ENCODE peak calls at places on chromosomes 2 and 18, in eight cellular contexts. One of them, this sample, is unnamed.

GRCh38 chr2:26173596-26174482 is 951 bp downstream of the GAREM2 start:
- DNase-seq in CD4-positive, CD25-positive, alpha-beta regulatory T cell: no peak
- DNase-seq in astrocyte of the spinal cord: no peak
- DNase-seq in sigmoid colon: peak; percentile 61
- DNase-seq in CD8-positive, alpha-beta T cell: no peak
- DNase-seq in GM23338: peak; percentile 56
- DNase-seq in A673: no peak
- DNase-seq in fibroblast of lung: no peak
- DNase-seq in this sample: no peak

GRCh38 chr2:224870341-224870740 is 154.2 kb upstream of the CCDC195 start:
- DNase-seq in CD4-positive, CD25-positive, alpha-beta regulatory T cell: no peak
- DNase-seq in astrocyte of the spinal cord: peak; percentile 24
- DNase-seq in sigmoid colon: no peak
- DNase-seq in CD8-positive, alpha-beta T cell: no peak
- DNase-seq in GM23338: no peak
- DNase-seq in A673: no peak
- DNase-seq in fibroblast of lung: peak; percentile 35
- DNase-seq in this sample: no peak

GRCh38 chr18:22342625-22343024 is 75.1 kb downstream of the CTAGE1 start:
- DNase-seq in CD4-positive, CD25-positive, alpha-beta regulatory T cell: no peak
- DNase-seq in astrocyte of the spinal cord: peak; percentile 89
- DNase-seq in sigmoid colon: no peak
- DNase-seq in CD8-positive, alpha-beta T cell: peak; percentile 67
- DNase-seq in GM23338: no peak
- DNase-seq in A673: peak; percentile 11
- DNase-seq in fibroblast of lung: peak; percentile 97
- DNase-seq in this sample: no peak

GRCh38 chr2:40244251-40245010 is 207.5 kb downstream of the SLC8A1 start:
- DNase-seq in CD4-positive, CD25-positive, alpha-beta regulatory T cell: peak; percentile 26
- DNase-seq in astrocyte of the spinal cord: peak; percentile 86
- DNase-seq in sigmoid colon: peak; percentile 77
- DNase-seq in CD8-positive, alpha-beta T cell: no peak
- DNase-seq in GM23338: peak; percentile 85
- DNase-seq in A673: peak; percentile 53
- DNase-seq in fibroblast of lung: peak; percentile 82
- DNase-seq in this sample: no peak

GRCh38 chr18:26549103-26549485 is 741 bp upstream of the KCTD1 start:
- DNase-seq in CD4-positive, CD25-positive, alpha-beta regulatory T cell: peak; percentile 16
- DNase-seq in astrocyte of the spinal cord: peak; percentile 54
- DNase-seq in sigmoid colon: peak; percentile 69
- DNase-seq in CD8-positive, alpha-beta T cell: no peak
- DNase-seq in GM23338: peak; percentile 63
- DNase-seq in A673: peak; percentile 18
- DNase-seq in fibroblast of lung: peak; percentile 65
- DNase-seq in this sample: no peak

GRCh38 chr18:47772374-47773248 is 157.8 kb downstream of the SMAD2 start:
- DNase-seq in CD4-positive, CD25-positive, alpha-beta regulatory T cell: peak; percentile 43
- DNase-seq in astrocyte of the spinal cord: peak; percentile 35
- DNase-seq in sigmoid colon: no peak
- DNase-seq in CD8-positive, alpha-beta T cell: peak; percentile 40
- DNase-seq in GM23338: peak; percentile 81
- DNase-seq in A673: peak; percentile 66
- DNase-seq in fibroblast of lung: peak; percentile 30
- DNase-seq in this sample: peak; percentile 25

GRCh38 chr2:189627789-189628188 is 33.5 kb upstream of the ASNSD1 start:
- DNase-seq in CD4-positive, CD25-positive, alpha-beta regulatory T cell: no peak
- DNase-seq in astrocyte of the spinal cord: no peak
- DNase-seq in sigmoid colon: no peak
- DNase-seq in CD8-positive, alpha-beta T cell: no peak
- DNase-seq in GM23338: no peak
- DNase-seq in A673: no peak
- DNase-seq in fibroblast of lung: no peak
- DNase-seq in this sample: no peak

GRCh38 chr2:204072443-204073324 is 136.1 kb downstream of the ICOS start:
- DNase-seq in CD4-positive, CD25-positive, alpha-beta regulatory T cell: peak; percentile 68
- DNase-seq in astrocyte of the spinal cord: no peak
- DNase-seq in sigmoid colon: no peak
- DNase-seq in CD8-positive, alpha-beta T cell: peak; percentile 33
- DNase-seq in GM23338: peak; percentile 84
- DNase-seq in A673: peak; percentile 63
- DNase-seq in fibroblast of lung: no peak
- DNase-seq in this sample: peak; percentile 34

GRCh38 chr18:25140962-25141308 is 211.0 kb downstream of the ZNF521 start:
- DNase-seq in CD4-positive, CD25-positive, alpha-beta regulatory T cell: no peak
- DNase-seq in astrocyte of the spinal cord: no peak
- DNase-seq in sigmoid colon: no peak
- DNase-seq in CD8-positive, alpha-beta T cell: no peak
- DNase-seq in GM23338: no peak
- DNase-seq in A673: no peak
- DNase-seq in fibroblast of lung: no peak
- DNase-seq in this sample: no peak

GRCh38 chr2:205139822-205140612 is 542.3 kb upstream of the NRP2 start:
- DNase-seq in CD4-positive, CD25-positive, alpha-beta regulatory T cell: no peak
- DNase-seq in astrocyte of the spinal cord: no peak
- DNase-seq in sigmoid colon: no peak
- DNase-seq in CD8-positive, alpha-beta T cell: no peak
- DNase-seq in GM23338: peak; percentile 85
- DNase-seq in A673: peak; percentile 33
- DNase-seq in fibroblast of lung: no peak
- DNase-seq in this sample: no peak

GRCh38 chr2:152558174-152559091 is 158.8 kb downstream of the PRPF40A start:
- DNase-seq in CD4-positive, CD25-positive, alpha-beta regulatory T cell: no peak
- DNase-seq in astrocyte of the spinal cord: peak; percentile 95
- DNase-seq in sigmoid colon: no peak
- DNase-seq in CD8-positive, alpha-beta T cell: no peak
- DNase-seq in GM23338: no peak
- DNase-seq in A673: no peak
- DNase-seq in fibroblast of lung: peak; percentile 97
- DNase-seq in this sample: peak; percentile 48

GRCh38 chr2:120290737-120291136 is 38.1 kb downstream of the RALB start:
- DNase-seq in CD4-positive, CD25-positive, alpha-beta regulatory T cell: no peak
- DNase-seq in astrocyte of the spinal cord: no peak
- DNase-seq in sigmoid colon: no peak
- DNase-seq in CD8-positive, alpha-beta T cell: no peak
- DNase-seq in GM23338: peak; percentile 37
- DNase-seq in A673: no peak
- DNase-seq in fibroblast of lung: peak; percentile 27
- DNase-seq in this sample: no peak

GRCh38 chr18:70491734-70492348 is 203.0 kb downstream of the SOCS6 start:
- DNase-seq in CD4-positive, CD25-positive, alpha-beta regulatory T cell: peak; percentile 41
- DNase-seq in astrocyte of the spinal cord: peak; percentile 40
- DNase-seq in sigmoid colon: no peak
- DNase-seq in CD8-positive, alpha-beta T cell: peak; percentile 24
- DNase-seq in GM23338: peak; percentile 77
- DNase-seq in A673: peak; percentile 66
- DNase-seq in fibroblast of lung: peak; percentile 19
- DNase-seq in this sample: peak; percentile 28

GRCh38 chr2:166882851-166883250 is 5.4 kb upstream of the XIRP2 start:
- DNase-seq in CD4-positive, CD25-positive, alpha-beta regulatory T cell: no peak
- DNase-seq in astrocyte of the spinal cord: no peak
- DNase-seq in sigmoid colon: no peak
- DNase-seq in CD8-positive, alpha-beta T cell: no peak
- DNase-seq in GM23338: no peak
- DNase-seq in A673: no peak
- DNase-seq in fibroblast of lung: no peak
- DNase-seq in this sample: no peak

GRCh38 chr2:180359522-180360282 is 352.6 kb upstream of the CWC22 start:
- DNase-seq in CD4-positive, CD25-positive, alpha-beta regulatory T cell: no peak
- DNase-seq in astrocyte of the spinal cord: no peak
- DNase-seq in sigmoid colon: no peak
- DNase-seq in CD8-positive, alpha-beta T cell: no peak
- DNase-seq in GM23338: peak; percentile 10
- DNase-seq in A673: peak; percentile 23
- DNase-seq in fibroblast of lung: no peak
- DNase-seq in this sample: peak; percentile 53

GRCh38 chr2:60432202-60432601 is 121.3 kb downstream of the BCL11A start:
- DNase-seq in CD4-positive, CD25-positive, alpha-beta regulatory T cell: no peak
- DNase-seq in astrocyte of the spinal cord: no peak
- DNase-seq in sigmoid colon: no peak
- DNase-seq in CD8-positive, alpha-beta T cell: no peak
- DNase-seq in GM23338: no peak
- DNase-seq in A673: no peak
- DNase-seq in fibroblast of lung: no peak
- DNase-seq in this sample: no peak

GRCh38 chr18:21489919-21490495 is 110.5 kb downstream of the ESCO1 start:
- DNase-seq in CD4-positive, CD25-positive, alpha-beta regulatory T cell: no peak
- DNase-seq in astrocyte of the spinal cord: no peak
- DNase-seq in sigmoid colon: no peak
- DNase-seq in CD8-positive, alpha-beta T cell: no peak
- DNase-seq in GM23338: no peak
- DNase-seq in A673: no peak
- DNase-seq in fibroblast of lung: no peak
- DNase-seq in this sample: no peak

GRCh38 chr18:76923485-76924085 is 101.2 kb downstream of the ZNF236 start:
- DNase-seq in CD4-positive, CD25-positive, alpha-beta regulatory T cell: no peak
- DNase-seq in astrocyte of the spinal cord: peak; percentile 22
- DNase-seq in sigmoid colon: no peak
- DNase-seq in CD8-positive, alpha-beta T cell: no peak
- DNase-seq in GM23338: peak; percentile 79
- DNase-seq in A673: peak; percentile 59
- DNase-seq in fibroblast of lung: peak; percentile 2
- DNase-seq in this sample: no peak

GRCh38 chr2:206084468-206084869 is 1.5 kb downstream of the INO80D start:
- DNase-seq in CD4-positive, CD25-positive, alpha-beta regulatory T cell: no peak
- DNase-seq in astrocyte of the spinal cord: peak; percentile 77
- DNase-seq in sigmoid colon: peak; percentile 91
- DNase-seq in CD8-positive, alpha-beta T cell: no peak
- DNase-seq in GM23338: peak; percentile 91
- DNase-seq in A673: peak; percentile 70
- DNase-seq in fibroblast of lung: peak; percentile 83
- DNase-seq in this sample: no peak

GRCh38 chr2:126971162-126971480 is 72.4 kb downstream of the TEX51 start:
- DNase-seq in CD4-positive, CD25-positive, alpha-beta regulatory T cell: no peak
- DNase-seq in astrocyte of the spinal cord: no peak
- DNase-seq in sigmoid colon: no peak
- DNase-seq in CD8-positive, alpha-beta T cell: no peak
- DNase-seq in GM23338: no peak
- DNase-seq in A673: no peak
- DNase-seq in fibroblast of lung: no peak
- DNase-seq in this sample: no peak
- H3K4me3 ChIP-seq in CD4-positive, CD25-positive, alpha-beta regulatory T cell: no peak overlapping the region
- H3K4me3 ChIP-seq in astrocyte of the spinal cord: no peak overlapping the region
- H3K4me3 ChIP-seq in sigmoid colon: no peak overlapping the region
- H3K4me3 ChIP-seq in CD8-positive, alpha-beta T cell: no peak overlapping the region
- H3K4me3 ChIP-seq in GM23338: no peak overlapping the region
- H3K4me3 ChIP-seq in A673: no peak overlapping the region
- H3K4me3 ChIP-seq in fibroblast of lung: no peak overlapping the region
- H3K4me3 ChIP-seq in this sample: no peak overlapping the region

GRCh38 chr2:164243315-164243714 is 378.0 kb downstream of the GRB14 start:
- DNase-seq in CD4-positive, CD25-positive, alpha-beta regulatory T cell: no peak
- DNase-seq in astrocyte of the spinal cord: no peak
- DNase-seq in sigmoid colon: no peak
- DNase-seq in CD8-positive, alpha-beta T cell: no peak
- DNase-seq in GM23338: no peak
- DNase-seq in A673: no peak
- DNase-seq in fibroblast of lung: no peak
- DNase-seq in this sample: no peak
- H3K4me3 ChIP-seq in CD4-positive, CD25-positive, alpha-beta regulatory T cell: no peak overlapping the region
- H3K4me3 ChIP-seq in astrocyte of the spinal cord: no peak overlapping the region
- H3K4me3 ChIP-seq in sigmoid colon: no peak overlapping the region
- H3K4me3 ChIP-seq in CD8-positive, alpha-beta T cell: no peak overlapping the region
- H3K4me3 ChIP-seq in GM23338: no peak overlapping the region
- H3K4me3 ChIP-seq in A673: no peak overlapping the region
- H3K4me3 ChIP-seq in fibroblast of lung: no peak overlapping the region
- H3K4me3 ChIP-seq in this sample: no peak overlapping the region

DNA sequence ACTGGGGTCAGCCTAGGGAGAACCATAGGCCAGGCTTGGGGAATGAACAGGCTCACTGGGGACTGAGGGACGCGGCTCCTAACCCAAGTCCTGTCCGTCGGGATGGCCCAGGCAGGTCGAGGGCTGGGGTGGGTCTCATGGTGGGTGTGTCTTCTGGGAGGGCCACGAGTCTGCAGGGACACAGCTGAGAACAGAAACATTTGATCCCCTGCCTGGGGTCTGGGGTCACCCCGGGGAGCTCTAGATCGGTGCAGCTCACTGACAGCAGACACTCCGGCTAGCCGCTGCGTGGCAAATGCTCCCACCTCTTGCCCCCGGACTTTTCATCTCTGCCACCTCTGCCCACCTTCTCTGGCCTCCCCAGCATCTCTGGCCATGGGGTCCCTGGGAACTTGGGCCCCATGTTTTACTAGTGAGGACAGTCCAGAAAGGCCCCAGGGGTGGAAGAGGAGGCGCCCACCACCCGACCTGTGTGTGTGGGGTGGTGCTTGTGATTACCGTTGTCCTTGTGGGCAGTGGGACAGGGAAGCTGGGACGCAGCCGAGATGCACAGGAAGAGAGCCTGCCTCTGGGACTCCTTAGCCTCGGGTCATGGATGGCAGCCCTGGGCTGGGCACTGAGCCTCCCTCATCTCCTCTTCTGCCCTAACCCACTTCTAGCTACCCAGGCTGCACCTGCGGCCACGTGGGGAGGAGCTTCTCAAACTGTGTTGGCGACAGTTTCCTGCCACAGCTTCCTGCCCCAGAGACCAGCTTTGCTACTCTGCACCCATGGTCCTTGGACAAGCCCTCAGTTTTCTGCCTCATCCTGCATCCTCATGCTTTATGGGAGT is 4.9 kb downstream of the ZAP70 start:
- DNase-seq in CD4-positive, CD25-positive, alpha-beta regulatory T cell: peak; percentile 89
- DNase-seq in astrocyte of the spinal cord: no peak
- DNase-seq in sigmoid colon: peak; percentile 55
- DNase-seq in CD8-positive, alpha-beta T cell: peak; percentile 80
- DNase-seq in GM23338: no peak
- DNase-seq in A673: no peak
- DNase-seq in fibroblast of lung: no peak
- DNase-seq in this sample: peak; percentile 95
- H3K4me3 ChIP-seq in CD4-positive, CD25-positive, alpha-beta regulatory T cell: peak overlapping the region; percentile 77
- H3K4me3 ChIP-seq in astrocyte of the spinal cord: no peak overlapping the region
- H3K4me3 ChIP-seq in sigmoid colon: no peak overlapping the region
- H3K4me3 ChIP-seq in CD8-positive, alpha-beta T cell: peak overlapping the region; percentile 91
- H3K4me3 ChIP-seq in GM23338: no peak overlapping the region
- H3K4me3 ChIP-seq in A673: no peak overlapping the region
- H3K4me3 ChIP-seq in fibroblast of lung: no peak overlapping the region
- H3K4me3 ChIP-seq in this sample: peak overlapping the region; percentile 99

GRCh38 chr2:207252416-207252815 is 86.7 kb upstream of the KLF7 start:
- DNase-seq in CD4-positive, CD25-positive, alpha-beta regulatory T cell: no peak
- DNase-seq in astrocyte of the spinal cord: no peak
- DNase-seq in sigmoid colon: no peak
- DNase-seq in CD8-positive, alpha-beta T cell: no peak
- DNase-seq in GM23338: no peak
- DNase-seq in A673: no peak
- DNase-seq in fibroblast of lung: no peak
- DNase-seq in this sample: no peak

GRCh38 chr2:207252979-207253640 is 87.4 kb upstream of the KLF7 start:
- DNase-seq in CD4-positive, CD25-positive, alpha-beta regulatory T cell: no peak
- DNase-seq in astrocyte of the spinal cord: no peak
- DNase-seq in sigmoid colon: no peak
- DNase-seq in CD8-positive, alpha-beta T cell: no peak
- DNase-seq in GM23338: peak; percentile 43
- DNase-seq in A673: peak; percentile 9
- DNase-seq in fibroblast of lung: peak; percentile 45
- DNase-seq in this sample: no peak

GRCh38 chr2:207255565-207255964 is 89.8 kb upstream of the KLF7 start:
- DNase-seq in CD4-positive, CD25-positive, alpha-beta regulatory T cell: no peak
- DNase-seq in astrocyte of the spinal cord: no peak
- DNase-seq in sigmoid colon: no peak
- DNase-seq in CD8-positive, alpha-beta T cell: no peak
- DNase-seq in GM23338: no peak
- DNase-seq in A673: no peak
- DNase-seq in fibroblast of lung: peak; percentile 51
- DNase-seq in this sample: no peak

GRCh38 chr2:207254526-207255464 is 89.0 kb upstream of the KLF7 start:
- DNase-seq in CD4-positive, CD25-positive, alpha-beta regulatory T cell: no peak
- DNase-seq in astrocyte of the spinal cord: peak; percentile 65
- DNase-seq in sigmoid colon: no peak
- DNase-seq in CD8-positive, alpha-beta T cell: no peak
- DNase-seq in GM23338: no peak
- DNase-seq in A673: peak; percentile 40
- DNase-seq in fibroblast of lung: peak; percentile 86
- DNase-seq in this sample: no peak

GRCh38 chr2:207253946-207254345 is 88.2 kb upstream of the KLF7 start:
- DNase-seq in CD4-positive, CD25-positive, alpha-beta regulatory T cell: no peak
- DNase-seq in astrocyte of the spinal cord: peak; percentile 84
- DNase-seq in sigmoid colon: no peak
- DNase-seq in CD8-positive, alpha-beta T cell: no peak
- DNase-seq in GM23338: no peak
- DNase-seq in A673: no peak
- DNase-seq in fibroblast of lung: peak; percentile 98
- DNase-seq in this sample: no peak
- H3K4me3 ChIP-seq in CD4-positive, CD25-positive, alpha-beta regulatory T cell: no peak overlapping the region
- H3K4me3 ChIP-seq in astrocyte of the spinal cord: no peak overlapping the region
- H3K4me3 ChIP-seq in sigmoid colon: no peak overlapping the region
- H3K4me3 ChIP-seq in CD8-positive, alpha-beta T cell: no peak overlapping the region
- H3K4me3 ChIP-seq in GM23338: no peak overlapping the region
- H3K4me3 ChIP-seq in A673: no peak overlapping the region
- H3K4me3 ChIP-seq in fibroblast of lung: no peak overlapping the region
- H3K4me3 ChIP-seq in this sample: no peak overlapping the region

This sample was measured in Jurkat, Clone E6-1.